ENCODE peak calls at places on chromosomes 4 and X, in four cellular contexts. O is Panc1, P is fibroblast of mammary gland, B is gastrocnemius medialis. D is an unnamed sample.

GRCh38 chrX:66110112-66110511 is 53.9 kb upstream of the HEPH start:
- DNase-seq in O (no peak), P (peak; percentile 39), B (no peak), D (peak; percentile 8)

GRCh38 chr4:91243132-91243531 is 1060.6 kb upstream of the GRID2 start:
- DNase-seq in O (no peak), P (no peak), B (no peak), D (no peak)

GRCh38 chr4:104015680-104016079 is 295.9 kb upstream of the TACR3 start:
- DNase-seq in O (no peak), P (no peak), B (no peak), D (no peak)

GRCh38 chrX:56233682-56234081 is 1.5 kb downstream of the KLF8 start:
- DNase-seq in O (no peak), P (peak; percentile 80), B (peak; percentile 63), D (peak; percentile 34)

GRCh38 chrX:63664741-63665140 is 120.3 kb downstream of the ARHGEF9 start:
- DNase-seq in O (no peak), P (peak; percentile 10), B (no peak), D (no peak)

GRCh38 chr4:3436798-3437581 is 4.8 kb upstream of the HGFAC start:
- DNase-seq in O (no peak), P (peak; percentile 46), B (peak; percentile 77), D (no peak)

GRCh38 chrX:124395145-124395858 is 48.9 kb downstream of the SH2D1A start:
- DNase-seq in O (no peak), P (no peak), B (no peak), D (no peak)

GRCh38 chrX:131058136-131058868 is at the start of gene ARHGAP36:
- DNase-seq in O (no peak), P (no peak), B (no peak), D (peak; percentile 72)

GRCh38 chr4:31667701-31668100 is 947.5 kb downstream of the PCDH7 start:
- DNase-seq in O (no peak), P (peak; percentile 29), B (no peak), D (no peak)

GRCh38 chr4:102868153-102868781 is 525 bp upstream of the CISD2 start:
- DNase-seq in O (no peak), P (no peak), B (no peak), D (no peak)

GRCh38 chr4:2535386-2536192 is 858 bp upstream of the FAM193A start:
- DNase-seq in O (no peak), P (peak; percentile 26), B (peak; percentile 52), D (peak; percentile 87)

GRCh38 chr4:126916626-126917140 is 716.1 kb upstream of the INTU start:
- DNase-seq in O (no peak), P (peak; percentile 89), B (no peak), D (no peak)

GRCh38 chr4:31124008-31124645 is 404.0 kb downstream of the PCDH7 start:
- DNase-seq in O (no peak), P (no peak), B (no peak), D (no peak)

GRCh38 chrX:138191998-138192397 is 519.5 kb downstream of the FGF13 start:
- DNase-seq in O (no peak), P (peak; percentile 21), B (no peak), D (peak; percentile 14)

GRCh38 chr4:154506253-154506652 is 14.7 kb upstream of the DCHS2 start:
- DNase-seq in O (no peak), P (peak; percentile 53), B (no peak), D (no peak)

GRCh38 chr4:182855312-182855711 is 61.9 kb downstream of the DCTD start:
- DNase-seq in O (no peak), P (no peak), B (no peak), D (no peak)

GRCh38 chr4:175758595-175758994 is 53.5 kb downstream of the GPM6A start:
- DNase-seq in O (no peak), P (no peak), B (no peak), D (no peak)

GRCh38 chrX:43958529-43958928 is 14.7 kb downstream of the NDP start:
- DNase-seq in O (peak; percentile 71), P (peak; percentile 90), B (no peak), D (peak; percentile 35)

GRCh38 chr4:1019726-1020470 is 8.5 kb downstream of the FGFRL1 start:
- DNase-seq in O (no peak), P (no peak), B (no peak), D (peak; percentile 92)

GRCh38 chr4:177250056-177250696 is 59.5 kb upstream of the NEIL3 start:
- DNase-seq in O (peak; percentile 36), P (peak; percentile 23), B (peak; percentile 16), D (peak; percentile 63)

GRCh38 chr4:1490906-1491629 is 84.8 kb upstream of the NKX1-1 start:
- DNase-seq in O (no peak), P (no peak), B (no peak), D (peak; percentile 68)

DNA sequence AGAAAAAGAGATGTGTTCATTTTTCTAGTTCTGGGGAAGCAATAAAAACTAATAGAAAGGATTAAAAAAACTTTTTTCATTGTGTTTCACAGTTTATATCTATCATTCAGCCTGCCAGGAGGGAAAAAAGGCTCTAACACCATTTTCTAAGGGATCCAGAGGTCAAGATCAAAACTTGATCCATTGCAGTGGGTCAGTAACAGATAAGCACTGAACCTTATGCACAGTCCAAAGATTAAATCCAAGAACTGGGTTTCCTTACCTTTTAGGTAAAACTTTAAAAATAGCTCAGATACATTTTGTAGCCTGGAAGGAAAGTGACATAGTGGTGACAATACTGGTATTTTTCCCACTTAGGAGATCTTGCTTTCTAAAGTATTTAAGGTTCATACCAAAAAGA is 12.7 kb downstream of the MTTP start:
- DNase-seq in O (no peak), P (no peak), B (no peak), D (no peak)
- H3K4me3 ChIP-seq in O (no peak overlapping the region), P (no peak overlapping the region), B (no peak overlapping the region), D (no peak overlapping the region)

DNA sequence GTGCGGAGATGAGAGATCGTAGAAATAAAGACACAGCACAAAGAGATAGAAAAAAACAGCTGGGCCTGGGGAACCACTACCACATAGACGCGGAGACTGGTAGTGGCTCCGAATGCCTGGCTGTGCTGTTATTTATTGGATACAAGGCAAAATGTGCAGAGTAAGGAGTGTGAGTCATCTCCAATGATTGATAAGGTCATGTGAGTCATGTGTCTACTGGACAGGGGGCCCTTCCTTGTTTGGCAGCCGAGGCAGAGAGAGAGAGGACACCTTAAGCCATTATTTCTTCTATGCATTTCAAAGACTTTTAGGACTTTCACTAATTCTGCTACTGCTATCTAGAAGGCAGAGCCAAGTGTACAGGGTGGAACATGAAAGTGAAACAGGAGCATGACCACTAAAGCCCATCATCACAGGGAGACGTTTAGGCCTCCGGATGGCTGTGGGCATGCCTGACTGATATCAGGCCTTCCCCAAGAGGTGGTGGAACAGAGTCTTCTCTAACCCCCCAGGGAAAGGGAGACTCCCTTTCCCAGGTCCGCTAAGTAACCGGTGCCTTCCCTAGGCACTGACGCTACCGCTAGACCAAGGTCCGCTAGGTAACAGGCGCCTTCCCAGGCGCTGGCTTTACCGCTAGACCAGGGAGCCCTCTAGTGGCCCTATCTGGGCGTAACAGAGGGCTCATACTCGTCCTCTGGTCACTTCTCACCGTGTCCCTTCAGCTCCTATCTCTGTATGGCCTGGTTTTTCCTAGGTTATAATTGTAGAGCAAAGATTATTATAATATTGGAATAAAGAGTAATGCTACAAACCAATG is 921.5 kb upstream of the PCDH10 start:
- DNase-seq in O (no peak), P (peak; percentile 25), B (peak; percentile 9), D (peak; percentile 1)
- H3K4me3 ChIP-seq in O (peak overlapping the region; percentile 19), P (no peak overlapping the region), B (no peak overlapping the region), D (no peak overlapping the region)

GRCh38 chr4:37454263-37454800 is 209.8 kb downstream of the NWD2 start:
- DNase-seq in O (no peak), P (no peak), B (no peak), D (peak; percentile 23)
- H3K4me3 ChIP-seq in O (peak overlapping the region; percentile 39), P (no peak overlapping the region), B (peak overlapping the region; percentile 61), D (peak overlapping the region; percentile 54)

GRCh38 chr4:39770969-39771724 is 73.2 kb downstream of the UBE2K start:
- DNase-seq in O (no peak), P (no peak), B (no peak), D (peak; percentile 48)
- H3K4me3 ChIP-seq in O (no peak overlapping the region), P (no peak overlapping the region), B (no peak overlapping the region), D (no peak overlapping the region)

DNA sequence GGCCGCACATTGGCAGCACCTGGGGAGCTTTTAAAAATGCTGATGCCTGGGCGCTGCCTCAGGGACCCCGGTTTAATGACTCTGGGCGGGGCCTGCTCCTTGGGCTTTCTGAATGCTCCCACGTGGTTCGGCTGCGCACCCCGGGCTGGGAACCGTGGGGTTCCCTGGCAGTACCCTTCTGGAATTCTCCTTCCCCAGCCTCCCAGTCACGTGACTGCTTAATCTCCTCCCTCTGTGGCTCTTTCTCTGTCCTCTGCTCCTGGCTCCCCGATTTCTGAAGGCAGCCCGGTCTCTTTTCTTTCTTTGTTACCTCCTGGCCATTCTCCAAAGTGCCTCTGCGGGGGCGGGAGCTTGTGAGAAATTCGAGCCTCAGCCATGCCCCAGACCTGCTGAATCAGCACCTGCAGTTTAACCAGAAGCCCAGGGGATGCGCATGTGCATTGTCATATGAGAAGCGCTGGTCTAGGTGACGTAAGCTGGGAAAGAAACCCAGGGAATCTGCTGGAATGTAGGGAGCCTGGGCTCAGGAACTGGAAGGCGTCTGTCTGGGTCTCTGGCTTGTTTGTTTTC is 16.6 kb downstream of the CLCN4 start:
- DNase-seq in O (no peak), P (peak; percentile 93), B (peak; percentile 70), D (peak; percentile 91)
- H3K4me3 ChIP-seq in O (no peak overlapping the region), P (peak overlapping the region; percentile 31), B (peak overlapping the region; percentile 5), D (peak overlapping the region; percentile 34)